ENCODE peak calls at places on chromosomes 2 and 18, in ten cellular contexts. L is tibial artery; E is lung microvascular endothelial cell; H is LoVo; X is stimulated activated CD4-positive, alpha-beta T cell treated with anti-CD3 and anti-CD28 coated beads, Interleukin-15, amount 100 ng/mL, for 1 hour; M is body of pancreas; J is hypothalamus; K is EL; U is NCI-H345; G is IMR-90. T is an unnamed sample.

GRCh38 chr18:77000527-77000926 is 132.1 kb downstream of the MBP start:
- DNase-seq in X (no peak), H (peak; percentile 32), G (peak; percentile 32), J (peak; percentile 38), E (peak; percentile 59), U (peak; percentile 51), L (no peak), M (peak; percentile 62), K (peak; percentile 41), T (peak; percentile 63)

GRCh38 chr2:25308599-25308998 is 33.1 kb downstream of the DNMT3A start:
- DNase-seq in M (no peak), E (no peak), U (no peak), J (no peak), H (no peak), L (no peak), G (no peak), X (no peak), K (no peak), T (no peak)

GRCh38 chr2:107362973-107363372 is 463.7 kb upstream of the RGPD4 start:
- DNase-seq in E (no peak), M (no peak), K (peak; percentile 2), G (no peak), L (no peak), J (no peak), H (no peak), U (no peak), X (no peak), T (no peak)

GRCh38 chr2:11962707-11963358 is 216.4 kb downstream of the LPIN1 start:
- DNase-seq in K (no peak), X (no peak), H (peak; percentile 11), M (no peak), U (no peak), G (no peak), J (no peak), E (no peak), L (no peak), T (no peak)

GRCh38 chr2:196370386-196370785 is 199.0 kb upstream of the STK17B start:
- DNase-seq in E (no peak), U (no peak), X (no peak), J (no peak), M (no peak), K (no peak), G (no peak), H (no peak), L (no peak), T (no peak)

GRCh38 chr18:58527116-58528010 is 101.5 kb downstream of the ALPK2 start:
- DNase-seq in X (no peak), E (no peak), G (peak; percentile 36), M (no peak), L (no peak), J (no peak), K (peak; percentile 44), H (peak; percentile 57), U (no peak), T (no peak)

GRCh38 chr2:96175951-96176350 is 30.7 kb upstream of the DUSP2 start:
- DNase-seq in X (no peak), M (no peak), L (no peak), G (peak; percentile 89), U (no peak), E (no peak), K (peak; percentile 62), H (no peak), J (no peak), T (no peak)

GRCh38 chr18:80171190-80171872 is 62.3 kb downstream of the ADNP2 start:
- DNase-seq in M (peak; percentile 62), L (no peak), J (peak; percentile 75), U (peak; percentile 17), K (peak; percentile 17), E (peak; percentile 75), H (no peak), G (peak; percentile 69), X (no peak), T (peak; percentile 51)

GRCh38 chr2:44937688-44938240 is 3.7 kb upstream of the SIX3 start:
- DNase-seq in E (no peak), H (no peak), M (no peak), G (no peak), K (peak; percentile 37), X (no peak), L (no peak), U (peak; percentile 84), J (no peak), T (no peak)